ENCODE peak calls at places on chromosomes 3 and 15, in four cellular contexts. One of them, this sample, is unnamed.

GRCh38 chr15:33089878-33090757 is 104.4 kb downstream of the FMN1 start:
- DNase-seq in hepatocyte: peak
- DNase-seq in cardiac fibroblast: peak
- DNase-seq in testis: no peak
- DNase-seq in this sample: no peak

GRCh38 chr15:27725733-27726132 is 373.4 kb downstream of the OCA2 start:
- DNase-seq in hepatocyte: no peak
- DNase-seq in cardiac fibroblast: no peak
- DNase-seq in testis: no peak
- DNase-seq in this sample: no peak

GRCh38 chr3:114446605-114447004 is 152.8 kb downstream of the TIGIT start:
- DNase-seq in hepatocyte: no peak
- DNase-seq in cardiac fibroblast: no peak
- DNase-seq in testis: peak
- DNase-seq in this sample: no peak

GRCh38 chr15:89016549-89017041 is 71.7 kb upstream of the ABHD2 start:
- DNase-seq in hepatocyte: no peak
- DNase-seq in cardiac fibroblast: peak
- DNase-seq in testis: no peak
- DNase-seq in this sample: no peak

GRCh38 chr3:40451551-40451950 is 5.6 kb upstream of the RPL14 start:
- DNase-seq in hepatocyte: no peak
- DNase-seq in cardiac fibroblast: no peak
- DNase-seq in testis: no peak
- DNase-seq in this sample: no peak

GRCh38 chr15:25875551-25875950 is 12.4 kb upstream of the ATP10A start:
- DNase-seq in hepatocyte: no peak
- DNase-seq in cardiac fibroblast: no peak
- DNase-seq in testis: no peak
- DNase-seq in this sample: no peak

GRCh38 chr3:194855025-194855391 is 169.3 kb downstream of the FAM43A start:
- DNase-seq in hepatocyte: no peak
- DNase-seq in cardiac fibroblast: no peak
- DNase-seq in testis: no peak
- DNase-seq in this sample: no peak

GRCh38 chr3:139520028-139520737 is 19.4 kb downstream of the RBP1 start:
- DNase-seq in hepatocyte: peak
- DNase-seq in cardiac fibroblast: peak
- DNase-seq in testis: peak
- DNase-seq in this sample: no peak

GRCh38 chr15:57462391-57462790 is 86.1 kb downstream of the CGNL1 start:
- DNase-seq in hepatocyte: no peak
- DNase-seq in cardiac fibroblast: peak
- DNase-seq in testis: no peak
- DNase-seq in this sample: no peak

GRCh38 chr3:54858386-54858785 is 69.5 kb downstream of the LRTM1 start:
- DNase-seq in hepatocyte: no peak
- DNase-seq in cardiac fibroblast: no peak
- DNase-seq in testis: no peak
- DNase-seq in this sample: no peak

GRCh38 chr3:37216597-37217097 is 42.3 kb upstream of the LRRFIP2 start:
- DNase-seq in hepatocyte: no peak
- DNase-seq in cardiac fibroblast: no peak
- DNase-seq in testis: no peak
- DNase-seq in this sample: no peak

GRCh38 chr15:63600001-63600645 is 2.9 kb downstream of the FBXL22 start:
- DNase-seq in hepatocyte: peak
- DNase-seq in cardiac fibroblast: peak
- DNase-seq in testis: no peak
- DNase-seq in this sample: no peak

GRCh38 chr3:96267577-96267976 is 546.8 kb upstream of the EPHA6 start:
- DNase-seq in hepatocyte: no peak
- DNase-seq in cardiac fibroblast: no peak
- DNase-seq in testis: no peak
- DNase-seq in this sample: no peak

GRCh38 chr15:43187544-43188155 is 2.4 kb downstream of the CCNDBP1 start:
- DNase-seq in hepatocyte: peak
- DNase-seq in cardiac fibroblast: peak
- DNase-seq in testis: no peak
- DNase-seq in this sample: no peak

GRCh38 chr3:57948782-57949242 is 59.4 kb upstream of the FLNB start:
- DNase-seq in hepatocyte: no peak
- DNase-seq in cardiac fibroblast: no peak
- DNase-seq in testis: peak
- DNase-seq in this sample: no peak

GRCh38 chr15:84600331-84600686 is 500 bp upstream of the ZSCAN2 start:
- DNase-seq in hepatocyte: peak
- DNase-seq in cardiac fibroblast: peak
- DNase-seq in testis: peak
- DNase-seq in this sample: no peak

GRCh38 chr15:69661871-69662667 is 209.5 kb downstream of the RPLP1 start:
- DNase-seq in hepatocyte: no peak
- DNase-seq in cardiac fibroblast: no peak
- DNase-seq in testis: no peak
- DNase-seq in this sample: no peak

GRCh38 chr3:78116874-78117273 is 1077.0 kb downstream of the ROBO2 start:
- DNase-seq in hepatocyte: no peak
- DNase-seq in cardiac fibroblast: peak
- DNase-seq in testis: no peak
- DNase-seq in this sample: no peak

GRCh38 chr15:25848769-25849430 is 14.2 kb downstream of the ATP10A start:
- DNase-seq in hepatocyte: no peak
- DNase-seq in cardiac fibroblast: no peak
- DNase-seq in testis: no peak
- DNase-seq in this sample: no peak

GRCh38 chr3:9015250-9015649 is 52.0 kb upstream of the RAD18 start:
- DNase-seq in hepatocyte: no peak
- DNase-seq in cardiac fibroblast: no peak
- DNase-seq in testis: no peak
- DNase-seq in this sample: no peak

GRCh38 chr15:96093063-96093462 is 237.4 kb upstream of the NR2F2 start:
- DNase-seq in hepatocyte: no peak
- DNase-seq in cardiac fibroblast: no peak
- DNase-seq in testis: no peak
- DNase-seq in this sample: no peak

GRCh38 chr3:48553886-48554845 is 2.4 kb downstream of the PFKFB4 start:
- DNase-seq in hepatocyte: no peak
- DNase-seq in cardiac fibroblast: no peak
- DNase-seq in testis: no peak
- DNase-seq in this sample: no peak

GRCh38 chr3:87196879-87197278 is 30.2 kb upstream of the CHMP2B start:
- DNase-seq in hepatocyte: peak
- DNase-seq in cardiac fibroblast: no peak
- DNase-seq in testis: no peak
- DNase-seq in this sample: no peak

GRCh38 chr3:42803800-42804112 is 534 bp downstream of the HIGD1A start:
- DNase-seq in hepatocyte: peak
- DNase-seq in cardiac fibroblast: peak
- DNase-seq in testis: peak
- DNase-seq in this sample: no peak

GRCh38 chr3:66303556-66303955 is 82.8 kb downstream of the SLC25A26 start:
- DNase-seq in hepatocyte: no peak
- DNase-seq in cardiac fibroblast: no peak
- DNase-seq in testis: no peak
- DNase-seq in this sample: no peak

GRCh38 chr3:126135398-126136076 is 44.8 kb downstream of the ALDH1L1 start:
- DNase-seq in hepatocyte: no peak
- DNase-seq in cardiac fibroblast: no peak
- DNase-seq in testis: peak
- DNase-seq in this sample: no peak

GRCh38 chr3:161475905-161476304 is 20.7 kb upstream of the OTOL1 start:
- DNase-seq in hepatocyte: peak
- DNase-seq in cardiac fibroblast: no peak
- DNase-seq in testis: peak
- DNase-seq in this sample: no peak

GRCh38 chr3:149784064-149784704 is 8.2 kb downstream of the ANKUB1 start:
- DNase-seq in hepatocyte: no peak
- DNase-seq in cardiac fibroblast: no peak
- DNase-seq in testis: no peak
- DNase-seq in this sample: no peak

GRCh38 chr3:45593708-45594601 is 596 bp upstream of the LIMD1 start:
- DNase-seq in hepatocyte: peak
- DNase-seq in cardiac fibroblast: peak
- DNase-seq in testis: peak
- DNase-seq in this sample: no peak

GRCh38 chr15:71792521-71792920 is 17.8 kb upstream of the NR2E3 start:
- DNase-seq in hepatocyte: no peak
- DNase-seq in cardiac fibroblast: peak
- DNase-seq in testis: no peak
- DNase-seq in this sample: no peak

GRCh38 chr3:12662593-12663310 is 1.2 kb downstream of the RAF1 start:
- DNase-seq in hepatocyte: peak
- DNase-seq in cardiac fibroblast: no peak
- DNase-seq in testis: peak
- DNase-seq in this sample: no peak

GRCh38 chr3:79012530-79012913 is 755.3 kb downstream of the ROBO1 start:
- DNase-seq in hepatocyte: no peak
- DNase-seq in cardiac fibroblast: no peak
- DNase-seq in testis: no peak
- DNase-seq in this sample: no peak

DNA sequence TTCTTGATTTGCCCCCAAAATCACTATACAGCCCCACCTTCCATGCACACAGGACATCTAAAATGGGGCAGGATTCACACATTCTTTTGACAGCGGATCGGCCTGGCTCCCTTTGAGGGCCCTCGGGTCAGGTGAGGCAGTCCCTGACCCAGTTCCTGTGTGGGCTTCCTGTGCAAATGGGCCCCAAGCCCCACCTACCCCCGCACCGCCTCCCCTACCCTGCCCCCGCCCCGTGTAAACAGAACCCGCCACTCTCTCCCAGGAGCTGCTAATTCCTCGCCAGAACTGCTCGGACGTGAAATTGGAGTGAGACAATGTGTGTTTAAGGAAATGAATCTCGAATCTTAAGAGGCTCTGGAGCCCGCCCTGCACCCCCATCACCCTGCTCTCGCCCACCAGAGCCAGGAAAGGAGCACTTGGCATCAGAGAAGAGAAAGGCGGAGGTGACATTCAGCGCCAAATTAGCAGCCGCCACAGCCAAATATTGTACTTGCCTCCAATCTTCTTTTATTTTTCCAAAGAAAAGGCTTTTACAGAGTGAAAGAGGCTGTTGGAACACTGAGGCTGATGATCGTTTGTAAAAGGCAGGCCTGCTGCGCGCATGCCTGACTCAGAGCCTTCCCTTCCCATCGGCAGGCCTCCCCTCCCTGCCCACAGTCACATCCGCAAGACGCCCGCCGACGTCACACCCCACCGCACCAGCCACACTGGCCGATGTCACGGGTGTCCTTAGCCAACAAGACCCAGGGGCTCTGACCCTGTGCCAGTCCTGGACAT is 53.1 kb downstream of the CACNA2D2 start:
- DNase-seq in hepatocyte: peak
- DNase-seq in cardiac fibroblast: peak
- DNase-seq in testis: peak
- DNase-seq in this sample: no peak
- H3K4me3 ChIP-seq in hepatocyte: no peak
- H3K4me3 ChIP-seq in cardiac fibroblast: no peak
- H3K4me3 ChIP-seq in testis: no peak
- H3K4me3 ChIP-seq in this sample: no peak

DNA sequence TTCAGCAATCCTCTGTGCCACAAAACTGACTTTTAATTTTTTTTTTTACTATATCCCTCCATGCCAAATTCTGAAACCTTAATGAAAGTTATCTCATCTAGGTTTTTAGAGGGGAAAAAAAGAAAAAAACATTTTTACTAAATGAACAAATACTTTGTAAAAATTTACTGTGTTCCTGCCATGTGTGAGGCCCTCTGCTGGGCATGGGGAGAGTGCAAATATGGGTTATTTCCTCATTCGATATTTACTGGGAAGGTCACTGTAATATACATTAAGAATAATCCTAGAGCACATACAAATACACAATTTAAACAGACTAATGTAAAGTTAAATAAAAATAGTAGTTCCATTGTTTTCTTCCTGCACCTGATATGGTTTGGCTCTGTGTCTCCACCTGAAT is 215.0 kb downstream of the GRM7 start:
- DNase-seq in hepatocyte: no peak
- DNase-seq in cardiac fibroblast: no peak
- DNase-seq in testis: no peak
- DNase-seq in this sample: no peak
- TF ChIP-seq CTCF in hepatocyte: peak
- TF ChIP-seq CTCF in cardiac fibroblast: no peak
- TF ChIP-seq CTCF in testis: no peak
- TF ChIP-seq CTCF in this sample: no peak

DNA sequence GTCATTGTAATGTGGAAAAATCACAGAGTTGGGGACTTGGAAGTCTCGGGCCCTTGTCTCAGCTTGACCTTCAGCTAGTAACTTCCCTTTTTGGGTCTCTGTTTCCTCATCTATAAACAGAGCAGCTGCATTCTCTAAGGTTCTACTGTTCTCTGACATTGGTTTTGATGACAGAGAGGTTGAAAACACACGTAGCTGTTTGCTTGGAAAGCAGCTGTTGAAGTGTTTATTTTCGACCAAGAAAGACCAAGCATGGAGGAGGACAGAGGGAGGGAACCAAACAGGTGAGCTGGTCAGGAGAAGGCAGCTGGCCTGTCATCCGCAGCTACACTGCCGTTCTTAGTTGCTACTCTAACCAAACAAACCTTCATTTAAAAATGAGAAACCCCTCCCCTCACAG is 65.5 kb downstream of the MEIS2 start:
- DNase-seq in hepatocyte: no peak
- DNase-seq in cardiac fibroblast: no peak
- DNase-seq in testis: no peak
- DNase-seq in this sample: no peak
- H3K4me3 ChIP-seq in hepatocyte: no peak
- H3K4me3 ChIP-seq in cardiac fibroblast: no peak
- H3K4me3 ChIP-seq in testis: no peak
- H3K4me3 ChIP-seq in this sample: no peak

GRCh38 chr3:111797035-111797717 is 61.9 kb upstream of the PHLDB2 start:
- DNase-seq in hepatocyte: no peak
- DNase-seq in cardiac fibroblast: peak
- DNase-seq in testis: no peak
- DNase-seq in this sample: no peak

GRCh38 chr3:111800472-111800871 is 58.6 kb upstream of the PHLDB2 start:
- DNase-seq in hepatocyte: no peak
- DNase-seq in cardiac fibroblast: no peak
- DNase-seq in testis: no peak
- DNase-seq in this sample: no peak

GRCh38 chr3:111802700-111803099 is 56.4 kb upstream of the PHLDB2 start:
- DNase-seq in hepatocyte: no peak
- DNase-seq in cardiac fibroblast: no peak
- DNase-seq in testis: no peak
- DNase-seq in this sample: no peak

GRCh38 chr3:111801697-111802655 is 57.1 kb upstream of the PHLDB2 start:
- DNase-seq in hepatocyte: peak
- DNase-seq in cardiac fibroblast: peak
- DNase-seq in testis: no peak
- DNase-seq in this sample: no peak

DNA sequence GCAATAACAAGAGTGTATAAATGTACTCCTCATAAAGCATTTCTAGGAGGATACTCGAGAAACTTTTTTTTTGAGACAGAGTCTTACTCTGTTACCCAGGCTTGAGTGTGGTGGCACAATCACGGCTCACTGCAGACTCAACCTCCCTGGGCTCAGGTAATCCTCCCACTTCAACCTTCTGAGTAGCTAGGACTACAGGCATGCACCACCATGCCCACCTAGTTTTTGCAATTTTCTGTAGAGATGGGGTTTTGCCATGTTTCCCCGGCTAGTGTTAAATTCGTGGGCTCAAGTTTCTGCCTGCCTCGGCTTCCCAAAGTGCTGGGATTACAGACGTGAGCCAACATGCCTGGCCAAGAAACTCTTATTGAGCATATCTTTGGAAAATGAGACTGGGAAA is 59.1 kb upstream of the PHLDB2 start:
- DNase-seq in hepatocyte: no peak
- DNase-seq in cardiac fibroblast: no peak
- DNase-seq in testis: no peak
- DNase-seq in this sample: no peak
- TF ChIP-seq CTCF in hepatocyte: no peak
- TF ChIP-seq CTCF in cardiac fibroblast: no peak
- TF ChIP-seq CTCF in testis: no peak
- TF ChIP-seq CTCF in this sample: no peak

This sample was measured in GM12864.